ENCODE peak calls at places on chromosomes 13 and 19, in four cellular contexts. Q is H1, P is K562, S is SK-N-SH. L is an unnamed sample.

GRCh38 chr19:35346193-35347052 is 1.3 kb upstream of the FFAR1 start:
- DNase-seq in S (no peak), P (peak), Q (peak), L (no peak)

GRCh38 chr19:45763691-45764294 is 5.3 kb downstream of the SIX5 start:
- DNase-seq in Q (peak), S (peak), P (no peak), L (peak)

GRCh38 chr19:51139299-51140018 is 2.6 kb upstream of the SIGLEC7 start:
- DNase-seq in S (no peak), Q (no peak), P (no peak), L (no peak)

GRCh38 chr13:109715902-109716301 is 70.5 kb downstream of the IRS2 start:
- DNase-seq in Q (no peak), P (no peak), S (no peak), L (no peak)

GRCh38 chr19:49441210-49441959 is at the start of gene SLC17A7:
- DNase-seq in P (peak), Q (peak), S (peak), L (peak)

GRCh38 chr19:16625183-16625958 is 2.6 kb downstream of the MED26 start:
- DNase-seq in P (no peak), Q (no peak), S (no peak), L (no peak)

GRCh38 chr13:25493930-25494707 is 122.3 kb downstream of the ATP8A2 start:
- DNase-seq in S (no peak), Q (no peak), P (no peak), L (no peak)

GRCh38 chr19:1941146-1942077 is at the start of gene CSNK1G2:
- DNase-seq in P (peak), S (no peak), Q (no peak), L (no peak)

GRCh38 chr13:62747629-62748028 is 1332.0 kb upstream of the PCDH20 start:
- DNase-seq in S (no peak), Q (no peak), P (no peak), L (no peak)

GRCh38 chr13:59771272-59771671 is 392.5 kb downstream of the DIAPH3 start:
- DNase-seq in S (peak), P (peak), Q (no peak), L (no peak)

GRCh38 chr13:24032252-24032651 is 128.3 kb upstream of the SPATA13 start:
- DNase-seq in Q (no peak), S (no peak), P (no peak), L (no peak)

GRCh38 chr13:104847863-104848262 is 1687.6 kb downstream of the EFNB2 start:
- DNase-seq in P (no peak), Q (no peak), S (no peak), L (no peak)

GRCh38 chr13:52892925-52893324 is 44.5 kb upstream of the PCDH8 start:
- DNase-seq in Q (no peak), P (no peak), S (no peak), L (no peak)

GRCh38 chr19:19224852-19225494 is 13.2 kb downstream of the NCAN start:
- DNase-seq in P (peak), Q (peak), S (no peak), L (peak)

GRCh38 chr19:15260939-15261338 is 28.7 kb upstream of the EPHX3 start:
- DNase-seq in P (no peak), Q (no peak), S (peak), L (peak)

GRCh38 chr19:46980756-46981155 is 38.9 kb upstream of the NPAS1 start:
- DNase-seq in Q (no peak), S (no peak), P (no peak), L (no peak)

GRCh38 chr13:113726961-113727411 is 32.0 kb upstream of the TMEM255B start:
- DNase-seq in S (no peak), P (no peak), Q (no peak), L (no peak)

GRCh38 chr13:28337196-28338045 is 157.5 kb downstream of the FLT1 start:
- DNase-seq in P (no peak), Q (no peak), S (no peak), L (no peak)

GRCh38 chr19:54337858-54338230 is 1.1 kb downstream of the LILRA4 start:
- DNase-seq in Q (no peak), S (no peak), P (no peak), L (no peak)

GRCh38 chr13:41974262-41974900 is 13.5 kb upstream of the VWA8 start:
- DNase-seq in S (no peak), P (no peak), Q (no peak), L (no peak)

GRCh38 chr19:41784337-41785239 is 11.8 kb upstream of the CEACAM3 start:
- DNase-seq in P (no peak), Q (no peak), S (no peak), L (no peak)

GRCh38 chr13:52760078-52760477 is 20.5 kb upstream of the CNMD start:
- DNase-seq in P (no peak), S (no peak), Q (no peak), L (no peak)

GRCh38 chr13:51645154-51645650 is 60.9 kb downstream of the WDFY2 start:
- DNase-seq in Q (no peak), P (no peak), S (no peak), L (no peak)

GRCh38 chr13:45718063-45718462 is 15.9 kb downstream of the CBY2 start:
- DNase-seq in S (peak), Q (no peak), P (peak), L (no peak)

GRCh38 chr19:392375-392970 is 16.5 kb downstream of the C2CD4C start:
- DNase-seq in S (no peak), Q (no peak), P (no peak), L (no peak)

GRCh38 chr13:55359067-55359466 is 1781.7 kb upstream of the PRR20A start:
- DNase-seq in P (no peak), S (no peak), Q (no peak), L (no peak)

GRCh38 chr13:67736646-67737420 is 506.7 kb upstream of the PCDH9 start:
- DNase-seq in P (no peak), Q (no peak), S (peak), L (peak)

GRCh38 chr19:5655412-5655811 is 24.9 kb downstream of the MICOS13 start:
- DNase-seq in S (no peak), Q (no peak), P (no peak), L (no peak)

GRCh38 chr13:74586839-74587238 is 452.6 kb upstream of the KLF12 start:
- DNase-seq in P (no peak), S (no peak), Q (no peak), L (no peak)

GRCh38 chr13:28710161-28710560 is 8.6 kb downstream of the SLC46A3 start:
- DNase-seq in S (no peak), P (no peak), Q (no peak), L (no peak)

GRCh38 chr13:65985632-65986031 is 1244.5 kb downstream of the PCDH9 start:
- DNase-seq in Q (peak), P (no peak), S (no peak), L (peak)

GRCh38 chr13:101569807-101570206 is 117.3 kb downstream of the ITGBL1 start:
- DNase-seq in S (no peak), P (no peak), Q (no peak), L (no peak)

GRCh38 chr13:101567841-101568240 is 115.4 kb downstream of the ITGBL1 start:
- DNase-seq in P (no peak), Q (no peak), S (no peak), L (no peak)

GRCh38 chr13:101572456-101572855 is 120.0 kb downstream of the ITGBL1 start:
- DNase-seq in Q (no peak), P (no peak), S (no peak), L (no peak)

GRCh38 chr13:101565327-101565726 is 112.9 kb downstream of the ITGBL1 start:
- DNase-seq in P (no peak), S (no peak), Q (no peak), L (no peak)

GRCh38 chr13:101570410-101570809 is 117.9 kb downstream of the ITGBL1 start:
- DNase-seq in Q (no peak), S (no peak), P (no peak), L (no peak)
- TF ChIP-seq TEAD4 in Q (no peak), S (no peak), P (no peak), L (no peak)

DNA sequence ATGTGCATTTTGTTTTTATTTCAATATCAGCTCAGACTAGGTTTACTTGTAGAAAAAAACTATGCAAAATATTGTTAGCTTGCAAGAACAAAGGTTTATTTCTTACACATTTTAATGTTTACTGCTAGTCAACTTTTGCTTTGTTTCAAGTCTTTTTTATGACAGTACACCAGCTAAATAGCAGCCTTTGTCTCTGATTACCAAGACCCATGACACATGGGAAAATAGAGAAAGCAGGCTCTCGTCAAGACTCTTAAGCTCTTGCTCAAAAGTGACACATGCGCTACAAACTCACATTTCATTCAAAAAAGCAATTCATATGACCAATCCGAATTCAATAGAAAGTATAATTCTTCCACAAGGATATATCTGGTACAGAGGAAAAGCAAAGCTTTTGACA is 642.3 kb upstream of the SLITRK1 start:
- DNase-seq in Q (no peak), S (no peak), P (no peak), L (no peak)
- TF ChIP-seq TEAD4 in Q (no peak), S (no peak), P (no peak), L (no peak)

DNA sequence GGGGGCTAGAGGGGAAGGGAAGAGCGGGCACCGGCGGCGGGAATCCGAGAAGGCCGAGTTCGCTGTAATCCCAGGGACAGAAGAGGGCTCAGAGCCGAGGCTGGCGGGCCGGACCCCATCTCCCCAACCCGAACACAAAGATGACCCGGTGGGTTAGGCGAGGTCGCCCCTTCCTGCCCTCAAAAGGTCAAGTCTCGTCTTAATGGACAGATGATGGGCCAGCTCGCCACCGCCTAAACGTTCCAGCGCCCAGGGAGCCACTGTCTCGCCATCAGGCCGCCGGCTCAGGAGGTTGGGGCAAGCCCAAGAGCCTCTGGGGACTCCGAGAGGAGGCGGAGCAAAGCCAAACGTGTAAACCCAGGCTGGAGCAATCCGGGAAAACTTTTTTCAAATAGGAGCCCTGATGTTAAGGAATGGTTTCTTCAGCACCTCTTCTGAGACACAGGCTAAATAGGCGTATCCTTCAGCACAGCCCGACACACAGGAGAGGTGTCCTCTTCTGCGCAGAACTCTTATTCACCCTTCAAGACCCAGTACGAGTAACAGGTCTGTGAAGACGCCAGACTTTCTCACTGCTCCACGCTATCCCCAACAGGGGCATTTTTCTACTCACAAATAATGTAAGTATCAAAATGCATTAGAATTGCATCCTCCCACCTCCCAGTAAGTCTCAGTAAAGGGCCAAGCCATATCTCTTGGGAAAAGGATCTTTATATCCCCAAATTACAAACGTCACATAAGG is 6.3 kb upstream of the POU4F1 start:
- DNase-seq in S (peak), Q (peak), P (no peak), L (peak)
- TF ChIP-seq TEAD4 in S (no peak), Q (no peak), P (no peak), L (no peak)

DNA sequence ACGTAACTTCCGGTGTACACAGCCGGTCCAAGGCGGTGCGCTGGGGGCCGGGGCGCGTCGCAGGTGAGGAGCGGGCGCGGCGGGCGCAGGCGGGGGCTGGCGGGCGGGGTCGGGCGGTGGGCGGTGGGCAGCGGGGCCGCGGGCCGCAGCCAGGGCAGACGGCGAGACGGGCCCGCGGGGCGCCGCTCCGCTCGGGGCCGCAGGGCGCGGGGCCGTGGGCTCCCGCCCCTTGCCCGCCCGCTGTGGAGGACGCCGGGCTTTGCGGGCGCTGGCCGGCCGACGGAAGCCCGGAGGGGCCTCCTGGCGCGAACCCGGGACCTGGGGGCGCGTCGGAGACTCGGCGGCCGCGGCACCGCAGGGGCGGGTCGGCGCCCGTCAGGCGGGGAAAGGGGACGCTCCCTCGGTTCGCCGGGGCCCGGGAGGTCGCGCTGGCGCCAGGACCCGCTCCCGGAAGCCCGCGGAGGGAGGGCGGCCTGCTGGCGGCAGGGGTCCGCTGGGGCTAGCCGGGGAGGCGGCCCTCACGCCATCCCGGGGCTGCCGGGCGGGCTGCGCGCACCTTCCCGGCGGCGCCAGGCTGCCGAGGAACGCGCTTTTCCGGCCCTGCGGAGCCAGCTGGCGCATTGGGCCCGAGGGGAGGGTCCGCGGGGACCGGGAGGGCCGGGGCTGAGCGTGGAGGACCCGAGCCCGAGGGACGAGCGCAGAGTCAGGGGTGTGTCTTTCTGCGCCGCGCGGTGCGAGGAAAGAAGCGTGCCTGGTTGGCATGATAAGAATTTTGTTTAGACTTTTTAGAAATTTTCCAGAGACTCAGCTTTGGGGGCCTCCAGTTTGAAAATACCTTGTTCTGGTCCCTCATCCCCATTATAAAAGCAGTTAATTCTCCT is at the start of gene GARRE1:
- DNase-seq in P (peak), S (peak), Q (peak), L (peak)
- TF ChIP-seq TEAD4 in P (no peak), S (no peak), Q (no peak), L (no peak)

DNA sequence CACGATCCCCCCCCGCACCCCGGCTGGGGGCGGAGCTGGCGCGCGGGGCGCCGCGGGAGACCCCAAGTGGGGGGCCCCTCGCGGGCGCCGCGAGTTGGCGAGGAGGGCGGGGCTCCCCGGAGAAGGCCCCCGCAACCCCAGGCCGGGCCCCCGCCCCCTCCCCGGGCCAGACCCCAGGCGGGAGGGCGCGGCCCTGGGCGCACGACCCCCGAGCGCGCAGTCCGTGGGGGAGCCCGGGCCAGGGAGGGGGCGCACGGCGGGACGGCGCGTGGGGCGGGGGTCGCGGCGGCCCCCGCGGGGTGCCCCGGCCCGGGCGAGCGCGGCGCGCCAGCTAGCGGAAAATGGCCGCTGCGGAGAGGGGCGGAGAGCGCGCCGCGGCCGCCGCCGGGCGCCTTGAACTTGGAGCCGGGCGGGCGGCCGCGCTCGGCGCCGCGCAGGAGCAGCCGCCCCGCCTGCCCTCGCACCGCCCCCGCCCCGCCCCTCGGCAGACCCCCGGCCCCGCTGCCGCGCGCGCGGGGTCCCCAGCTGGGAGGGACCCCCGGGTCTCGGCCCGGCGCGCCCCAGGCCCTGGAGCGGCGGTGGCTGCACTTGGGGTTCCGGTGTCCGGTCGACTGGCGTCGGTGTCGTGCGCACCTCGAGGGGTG is 6.4 kb upstream of the NFIC start:
- DNase-seq in Q (no peak), S (peak), P (peak), L (no peak)
- TF ChIP-seq TEAD4 in Q (no peak), S (no peak), P (no peak), L (no peak)

GRCh38 chr19:11843741-11844140 is 4.8 kb upstream of the ZNF439 start:
- DNase-seq in P (no peak), Q (no peak), S (no peak), L (no peak)

GRCh38 chr19:11849264-11849615 is 714 bp downstream of the ZNF439 start:
- DNase-seq in S (no peak), P (no peak), Q (no peak), L (no peak)

GRCh38 chr19:11848200-11848593 is 329 bp upstream of the ZNF439 start:
- DNase-seq in P (no peak), S (peak), Q (no peak), L (no peak)

GRCh38 chr19:11853358-11853757 is 4.8 kb downstream of the ZNF439 start:
- DNase-seq in S (no peak), Q (no peak), P (no peak), L (no peak)

DNA sequence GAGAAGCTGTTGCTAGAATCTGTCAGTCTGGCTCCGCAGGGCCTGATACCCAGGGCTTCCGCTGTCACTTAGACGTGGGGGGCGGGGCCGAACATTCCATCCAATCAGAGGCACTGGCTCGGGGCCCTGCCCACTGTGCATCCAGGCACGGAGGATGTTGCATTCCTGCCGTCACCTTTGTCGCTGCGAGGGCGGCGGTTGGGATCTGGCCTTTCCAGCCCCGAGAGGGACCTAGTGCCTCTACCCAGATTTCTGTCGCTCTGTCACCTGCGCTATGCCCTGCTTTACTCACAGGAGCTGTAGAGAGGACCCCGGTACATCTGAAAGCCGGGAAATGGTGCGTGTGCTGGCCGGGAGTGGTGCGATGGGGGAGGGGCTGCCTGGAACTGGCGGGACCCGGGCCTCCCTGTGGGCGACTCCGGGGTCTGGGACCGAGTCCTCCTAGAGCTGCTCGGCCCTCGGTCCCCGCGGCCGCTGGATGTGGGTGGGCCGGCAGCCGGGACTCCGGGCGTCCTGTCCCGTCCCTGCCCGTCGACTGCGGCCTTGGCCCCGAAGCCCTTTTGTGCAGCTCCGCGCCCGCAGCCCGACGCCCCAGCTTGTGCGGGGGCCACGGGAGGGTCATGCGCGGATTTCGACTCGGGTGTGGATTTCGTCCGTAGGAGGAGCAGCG is at the start of gene ZNF439:
- DNase-seq in P (peak), Q (peak), S (peak), L (peak)
- TF ChIP-seq TEAD4 in P (no peak), Q (no peak), S (peak), L (peak)

L was measured in WTC11.